ENCODE peak calls at places on chromosomes 13 and 19, in eight cellular contexts. A is WERI-Rb-1, I is heart right ventricle, R is neural progenitor cell, K is BE2C, H is thoracic aorta, B is body of pancreas, T is lung. S is an unnamed sample.

GRCh38 chr13:25111557-25111956 is 15.6 kb downstream of the PABPC3 start:
- DNase-seq in A (no peak), I (no peak), R (no peak), K (no peak), H (no peak), B (no peak), T (no peak), S (no peak)

GRCh38 chr13:45838171-45838745 is 13.3 kb downstream of the SIAH3 start:
- DNase-seq in A (no peak), I (no peak), R (no peak), K (no peak), H (no peak), B (no peak), T (no peak), S (no peak)

GRCh38 chr19:9883764-9884163 is 48.6 kb downstream of the PIN1 start:
- DNase-seq in A (peak; percentile 63), I (no peak), R (no peak), K (no peak), H (no peak), B (no peak), T (no peak), S (no peak)

GRCh38 chr13:85541476-85541875 is 257.7 kb downstream of the SLITRK6 start:
- DNase-seq in A (no peak), I (no peak), R (no peak), K (no peak), H (no peak), B (no peak), T (no peak), S (no peak)

GRCh38 chr19:48507911-48508439 is 3.7 kb downstream of the LMTK3 start:
- DNase-seq in A (no peak), I (no peak), R (no peak), K (no peak), H (no peak), B (no peak), T (no peak), S (no peak)

GRCh38 chr19:53086949-53087348 is 16.3 kb downstream of the ZNF160 start:
- DNase-seq in A (no peak), I (peak; percentile 58), R (no peak), K (no peak), H (no peak), B (no peak), T (no peak), S (no peak)

GRCh38 chr13:41746259-41746658 is 214.7 kb downstream of the VWA8 start:
- DNase-seq in A (no peak), I (no peak), R (no peak), K (no peak), H (no peak), B (no peak), T (no peak), S (no peak)

GRCh38 chr13:21074601-21075302 is 13.4 kb upstream of the LATS2 start:
- DNase-seq in A (no peak), I (no peak), R (no peak), K (no peak), H (no peak), B (no peak), T (no peak), S (peak; percentile 83)

GRCh38 chr19:44050740-44051653 is 839 bp upstream of the ZNF223 start:
- DNase-seq in A (peak; percentile 64), I (no peak), R (no peak), K (no peak), H (no peak), B (peak; percentile 28), T (no peak), S (no peak)

GRCh38 chr19:18596752-18597157 is 8.2 kb downstream of the REX1BD start:
- DNase-seq in A (peak; percentile 93), I (peak; percentile 60), R (peak; percentile 61), K (peak; percentile 74), H (no peak), B (peak; percentile 72), T (peak; percentile 46), S (peak; percentile 68)

GRCh38 chr19:38163419-38164290 is 60.4 kb downstream of the DPF1 start:
- DNase-seq in A (no peak), I (no peak), R (no peak), K (no peak), H (no peak), B (no peak), T (no peak), S (no peak)

GRCh38 chr13:72726721-72727416 is 560 bp downstream of the MZT1 start:
- DNase-seq in A (peak; percentile 66), I (peak; percentile 49), R (peak; percentile 79), K (peak; percentile 69), H (peak; percentile 4), B (peak; percentile 45), T (peak; percentile 49), S (peak; percentile 79)

GRCh38 chr13:106496072-106496997 is 39.1 kb downstream of the EFNB2 start:
- DNase-seq in A (no peak), I (no peak), R (no peak), K (no peak), H (no peak), B (no peak), T (no peak), S (no peak)

GRCh38 chr19:14554382-14554812 is 17.5 kb downstream of the NDUFB7 start:
- DNase-seq in A (no peak), I (no peak), R (no peak), K (no peak), H (no peak), B (no peak), T (no peak), S (no peak)

GRCh38 chr13:57627663-57628062 is 3.9 kb upstream of the PCDH17 start:
- DNase-seq in A (no peak), I (no peak), R (peak; percentile 26), K (no peak), H (no peak), B (no peak), T (no peak), S (peak; percentile 49)

GRCh38 chr13:102872131-102872530 is 26.3 kb downstream of the ERCC5 start:
- DNase-seq in A (no peak), I (no peak), R (no peak), K (no peak), H (no peak), B (no peak), T (no peak), S (no peak)

GRCh38 chr13:40591091-40591490 is 75.3 kb downstream of the FOXO1 start:
- DNase-seq in A (no peak), I (no peak), R (no peak), K (no peak), H (no peak), B (no peak), T (no peak), S (no peak)

GRCh38 chr13:23384111-23384510 is 49.4 kb downstream of the SACS start:
- DNase-seq in A (no peak), I (no peak), R (no peak), K (no peak), H (no peak), B (no peak), T (no peak), S (no peak)

GRCh38 chr19:10142701-10143375 is 23.1 kb upstream of the EIF3G start:
- DNase-seq in A (no peak), I (no peak), R (no peak), K (no peak), H (no peak), B (no peak), T (no peak), S (no peak)

DNA sequence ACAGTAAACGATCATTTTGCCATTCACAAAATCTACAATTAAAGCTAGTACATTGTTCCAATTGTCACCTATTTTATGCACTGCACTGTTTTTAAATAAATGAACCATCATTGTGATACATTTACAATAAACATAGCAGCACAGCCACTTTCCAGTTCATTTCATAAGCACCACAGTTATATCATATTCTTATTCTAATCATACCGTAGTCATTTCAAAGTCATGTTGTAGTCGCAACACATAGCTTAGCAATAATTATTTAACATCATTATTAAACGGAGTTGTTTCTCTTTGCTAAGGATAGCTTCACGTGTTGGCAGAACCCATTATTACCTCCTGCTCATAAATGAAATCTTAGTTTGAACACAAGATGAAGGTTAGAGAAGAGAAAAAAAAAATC is 2.2 kb upstream of the PCDH9 start:
- DNase-seq in A (no peak), I (no peak), R (no peak), K (no peak), H (no peak), B (no peak), T (no peak), S (no peak)
- H3K4me3 ChIP-seq in A (no peak overlapping the region), I (peak overlapping the region; percentile 86), R (no peak overlapping the region), K (peak overlapping the region; percentile 91), H (peak overlapping the region; percentile 23), B (no peak overlapping the region), T (no peak overlapping the region), S (no peak overlapping the region)

GRCh38 chr19:35740423-35741215 is 1.6 kb downstream of the IGFLR1 start:
- DNase-seq in A (peak; percentile 99), I (peak; percentile 98), R (peak; percentile 99), K (peak; percentile 99), H (peak; percentile 96), B (peak; percentile 98), T (peak; percentile 99), S (peak; percentile 95)
- TF ChIP-seq CTCF in A (no peak), I (peak; percentile 22), R (peak; percentile 56), K (no peak), H (peak; percentile 21), B (no peak), T (no peak), S (no peak)

DNA sequence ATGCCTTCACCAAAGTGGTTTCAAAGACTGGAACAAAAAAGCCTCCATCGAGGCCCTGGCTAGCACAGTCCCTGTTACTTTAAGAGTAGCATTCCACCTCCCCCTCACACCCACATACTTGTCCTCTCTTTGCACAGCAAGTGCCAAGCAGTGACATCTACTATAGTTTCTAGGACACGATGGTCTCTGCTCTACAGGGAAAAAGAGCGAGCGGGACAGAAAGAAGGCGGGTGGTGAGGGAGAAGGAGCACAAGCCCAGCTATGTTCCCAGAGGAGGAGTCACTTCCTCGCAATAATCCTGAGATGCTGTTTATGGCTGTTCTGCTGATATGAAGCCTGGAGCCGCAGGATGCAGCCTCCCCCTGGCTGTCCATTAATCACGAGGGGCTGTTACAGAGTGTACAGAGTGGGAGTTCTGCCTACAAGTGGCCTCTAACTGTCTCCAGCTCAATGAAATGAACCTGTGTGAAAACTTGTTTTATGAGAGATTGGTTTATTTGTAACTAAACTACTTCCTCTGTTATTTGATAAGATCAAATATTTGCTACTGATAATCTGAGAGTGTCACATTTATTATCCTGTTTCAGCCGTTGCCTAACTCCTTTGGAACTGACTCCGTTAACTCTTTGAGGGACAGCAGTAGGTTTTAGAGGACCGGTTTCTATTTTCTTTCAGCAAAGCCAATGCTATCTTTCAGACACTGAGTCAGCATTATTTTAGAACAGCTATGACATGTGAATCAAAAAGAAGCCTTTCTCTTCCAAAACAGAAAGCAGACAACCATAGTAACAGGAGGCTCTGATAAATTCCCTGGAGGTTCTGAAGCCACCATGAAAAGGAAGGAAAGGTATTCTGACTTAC is 208.0 kb downstream of the SPRY2 start:
- DNase-seq in A (peak; percentile 5), I (peak; percentile 32), R (peak; percentile 31), K (peak; percentile 46), H (peak; percentile 38), B (peak; percentile 54), T (peak; percentile 72), S (peak; percentile 15)
- H3K4me3 ChIP-seq in A (no peak overlapping the region), I (peak overlapping the region; percentile 37), R (peak overlapping the region; percentile 8), K (no peak overlapping the region), H (peak overlapping the region; percentile 62), B (no peak overlapping the region), T (no peak overlapping the region), S (no peak overlapping the region)

DNA sequence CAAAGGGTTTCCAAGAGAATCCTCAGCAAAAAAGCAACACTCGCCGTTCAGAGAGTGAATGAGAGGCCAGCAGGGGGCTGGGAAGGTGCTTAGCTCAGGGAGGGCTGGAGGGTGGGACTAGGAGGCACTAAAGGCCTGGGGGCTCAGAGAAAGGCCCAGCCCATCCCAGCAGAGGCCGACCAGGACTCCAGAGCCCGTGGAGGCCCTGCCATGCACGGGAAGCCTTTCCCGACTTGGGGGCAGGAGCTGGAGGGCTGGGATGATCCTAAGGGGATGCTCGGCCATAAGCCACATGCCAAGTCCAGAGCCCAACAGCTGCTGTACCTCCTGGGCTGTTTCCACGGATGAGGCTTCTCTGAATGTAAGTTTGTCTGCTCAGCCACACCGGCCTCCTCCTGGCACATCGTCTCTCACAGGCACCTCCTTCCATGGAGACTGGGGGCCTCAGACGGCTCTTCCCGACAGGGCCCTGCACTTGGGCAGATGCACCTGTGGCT is 19.5 kb downstream of the RASA3 start:
- DNase-seq in A (peak; percentile 24), I (no peak), R (peak; percentile 67), K (no peak), H (no peak), B (no peak), T (no peak), S (peak; percentile 42)
- TF ChIP-seq CTCF in A (peak; percentile 36), I (no peak), R (peak; percentile 29), K (peak; percentile 25), H (no peak), B (no peak), T (no peak), S (no peak)